ENCODE peak calls at places on chromosomes 16 and 17, in eight cellular contexts. G is IMR-90, L is transverse colon, Y is H54, X is Peyer's patch, O is testis, P is heart left ventricle, I is A549. E is an unnamed sample.

GRCh38 chr17:53127331-53127730 is 695.4 kb upstream of the KIF2B start:
- DNase-seq in P (no peak), G (no peak), O (no peak), I (no peak), L (no peak), X (no peak), Y (no peak), E (no peak)

GRCh38 chr16:25089346-25089745 is 22.2 kb upstream of the LCMT1 start:
- DNase-seq in L (peak), X (peak), P (no peak), O (no peak), I (no peak), Y (no peak), G (no peak), E (no peak)

GRCh38 chr17:56918916-56919315 is 5.1 kb upstream of the TRIM25 start:
- DNase-seq in X (no peak), P (no peak), I (no peak), Y (no peak), O (no peak), G (no peak), L (no peak), E (no peak)

GRCh38 chr17:3735515-3735914 is 11.8 kb downstream of the HASPIN start:
- DNase-seq in X (no peak), Y (no peak), L (no peak), P (no peak), O (no peak), G (peak), I (peak), E (no peak)

GRCh38 chr17:27473190-27473747 is 17.0 kb downstream of the KSR1 start:
- DNase-seq in X (no peak), L (no peak), P (no peak), O (no peak), G (no peak), Y (no peak), I (no peak), E (no peak)

GRCh38 chr17:49922095-49922494 is 46.9 kb upstream of the DLX4 start:
- DNase-seq in O (no peak), X (no peak), L (no peak), I (no peak), Y (no peak), P (no peak), G (no peak), E (no peak)

GRCh38 chr16:89512453-89512852 is 4.2 kb downstream of the SPG7 start:
- DNase-seq in Y (no peak), I (no peak), L (no peak), O (no peak), P (no peak), G (no peak), X (no peak), E (no peak)

GRCh38 chr16:85386467-85387170 is 226.5 kb upstream of the GSE1 start:
- DNase-seq in L (no peak), O (no peak), G (no peak), I (no peak), X (no peak), Y (no peak), P (peak), E (peak)

GRCh38 chr16:72666267-72666666 is 381.7 kb downstream of the ZFHX3 start:
- DNase-seq in I (no peak), Y (no peak), O (no peak), P (no peak), G (peak), X (no peak), L (no peak), E (no peak)

GRCh38 chr17:6567528-6568185 is 11.3 kb upstream of the PITPNM3 start:
- DNase-seq in Y (no peak), P (no peak), X (peak), L (no peak), I (no peak), G (no peak), O (peak), E (no peak)

GRCh38 chr17:17694229-17695081 is 13.2 kb downstream of the RAI1 start:
- DNase-seq in O (peak), Y (peak), L (peak), G (peak), P (peak), X (peak), I (peak), E (peak)

GRCh38 chr17:16486373-16487250 is 5.4 kb downstream of the LRRC75A start:
- DNase-seq in Y (peak), X (peak), O (peak), P (peak), L (peak), G (peak), I (peak), E (peak)
- TF ChIP-seq POLR2A in Y (no peak), X (peak), O (no peak), P (no peak), L (peak), G (no peak), I (no peak), E (no peak)

GRCh38 chr17:75892556-75893224 is 4.1 kb downstream of the TRIM65 start:
- DNase-seq in I (no peak), O (no peak), P (no peak), Y (no peak), L (no peak), X (no peak), G (no peak), E (no peak)
- TF ChIP-seq POLR2A in I (no peak), O (no peak), P (no peak), Y (no peak), L (no peak), X (no peak), G (no peak), E (no peak)

DNA sequence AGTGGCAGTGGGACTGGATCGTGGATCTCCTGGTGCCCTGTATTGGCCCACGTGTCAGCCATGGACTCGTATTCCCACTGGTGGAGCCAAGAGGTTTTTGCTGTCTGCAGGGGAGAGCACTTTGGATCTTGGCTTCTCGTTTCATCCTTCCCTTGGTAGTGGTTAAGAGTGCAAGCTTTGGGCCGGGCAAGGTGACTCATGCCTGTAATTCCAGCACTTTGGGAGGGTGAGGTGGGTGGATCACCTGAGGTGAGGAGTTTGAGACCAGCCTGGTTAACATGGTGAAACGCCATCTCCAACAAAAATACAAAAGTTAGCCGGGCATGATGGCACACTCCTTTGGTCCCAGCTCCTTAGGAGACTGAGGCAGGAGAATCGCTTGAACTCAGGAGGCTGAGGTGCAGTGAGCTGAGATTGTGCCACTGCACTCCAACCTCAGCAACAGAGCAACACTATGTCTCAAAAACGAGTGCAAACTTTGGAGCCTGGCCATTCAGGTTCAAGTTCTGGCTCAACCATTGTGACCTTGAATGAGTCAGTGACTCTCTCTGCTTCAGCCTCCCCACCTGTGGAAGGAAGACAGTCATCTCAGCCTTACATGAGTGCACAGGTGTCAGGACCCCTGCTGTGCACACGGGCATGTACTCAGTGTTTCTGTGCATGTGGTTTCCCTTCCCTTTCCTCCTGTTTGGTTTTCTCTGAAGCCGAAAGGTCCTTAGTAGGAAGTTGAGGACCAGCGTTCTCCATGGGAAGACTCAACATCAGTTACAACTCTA is 57.4 kb downstream of the PLCG2 start:
- DNase-seq in X (peak), G (no peak), I (no peak), Y (no peak), O (no peak), P (no peak), L (no peak), E (no peak)
- TF ChIP-seq POLR2A in X (no peak), G (no peak), I (no peak), Y (no peak), O (no peak), P (no peak), L (no peak), E (no peak)

DNA sequence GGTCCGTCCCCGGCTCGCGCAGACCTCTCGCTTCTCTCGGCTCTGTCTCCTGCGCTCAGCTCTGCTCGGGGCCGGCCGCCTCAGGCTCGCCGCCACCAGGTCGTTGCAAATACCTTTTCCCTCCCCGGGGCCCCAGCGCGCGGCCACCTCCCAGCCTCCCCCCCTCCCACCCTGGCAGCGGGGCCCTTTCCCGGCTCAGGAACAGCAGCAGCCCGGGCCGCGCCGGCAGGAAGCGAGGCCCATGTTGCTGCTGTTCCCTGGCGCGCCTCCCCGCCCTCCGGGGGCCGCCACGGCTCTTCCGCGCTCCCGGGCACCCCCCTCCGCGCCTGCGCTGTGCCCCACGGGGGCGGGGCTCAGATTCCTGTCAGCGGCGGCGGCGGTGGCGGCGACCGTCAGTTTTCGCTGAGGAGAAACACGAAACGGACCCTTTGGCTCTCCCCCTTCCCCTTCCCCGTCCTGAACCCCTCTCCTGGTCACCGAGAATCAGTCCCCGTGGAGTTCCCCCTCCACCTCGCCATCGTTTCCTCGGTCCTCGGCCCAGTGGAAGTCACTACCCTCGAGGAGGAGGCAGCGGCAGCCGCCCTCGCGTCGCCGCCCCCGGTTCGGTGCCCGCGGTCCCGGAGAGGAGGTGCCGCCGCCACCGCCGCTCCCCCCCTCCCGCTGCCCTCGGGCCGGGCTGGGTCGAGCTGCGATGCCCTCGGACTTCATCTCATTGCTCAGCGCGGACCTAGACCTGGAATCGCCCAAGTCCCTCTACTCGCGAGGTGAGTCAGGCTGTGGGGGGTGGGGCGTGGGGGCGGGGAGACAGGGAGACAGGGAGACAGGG is at the start of gene NFAT5:
- DNase-seq in X (peak), G (peak), Y (peak), L (peak), I (peak), P (peak), O (peak), E (peak)
- TF ChIP-seq POLR2A in X (peak), G (peak), Y (peak), L (peak), I (peak), P (no peak), O (peak), E (peak)

DNA sequence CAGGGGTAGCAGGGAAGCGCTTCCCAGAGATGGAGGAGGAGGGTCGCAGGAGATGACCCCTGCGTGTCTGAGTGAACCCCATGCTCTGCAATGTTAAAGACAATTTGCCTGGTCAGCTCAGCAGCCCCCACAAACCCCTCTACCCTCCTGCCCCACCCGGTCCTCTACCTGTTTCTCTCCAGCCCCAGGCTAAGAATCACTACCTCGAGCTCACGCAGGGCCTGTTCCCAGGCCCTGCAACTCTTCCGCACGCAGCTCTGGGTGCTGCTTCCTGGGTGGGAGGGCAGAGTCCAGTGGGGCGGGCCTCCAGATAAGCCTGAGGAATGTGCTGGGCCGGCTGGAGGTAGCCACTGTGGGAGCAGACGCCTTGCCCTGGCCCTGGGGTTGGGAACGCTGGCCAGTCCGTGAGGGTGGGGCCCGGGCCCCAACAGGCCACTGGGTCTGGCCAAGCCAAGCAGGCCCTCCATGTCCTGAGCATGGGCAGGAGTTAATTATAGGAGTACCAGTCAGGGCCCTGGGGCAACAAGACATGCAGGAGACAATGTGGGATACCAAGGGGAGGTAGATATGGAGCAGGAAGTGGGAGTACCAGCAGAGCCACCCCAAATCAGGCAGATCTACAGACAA is 6.1 kb downstream of the DOK4 start:
- DNase-seq in X (peak), I (peak), G (peak), O (peak), L (peak), Y (peak), P (peak), E (no peak)
- TF ChIP-seq POLR2A in X (peak), I (peak), G (no peak), O (no peak), L (peak), Y (peak), P (no peak), E (no peak)

GRCh38 chr17:40115101-40115436 is 6.7 kb upstream of the MSL1 start:
- DNase-seq in G (no peak), X (no peak), Y (no peak), O (no peak), L (no peak), P (no peak), I (no peak), E (no peak)

GRCh38 chr17:40112718-40113109 is 9.1 kb upstream of the MSL1 start:
- DNase-seq in X (no peak), G (no peak), I (no peak), O (no peak), L (no peak), P (no peak), Y (no peak), E (no peak)

GRCh38 chr17:40112191-40112590 is 9.6 kb upstream of the MSL1 start:
- DNase-seq in P (no peak), L (no peak), I (no peak), X (no peak), G (no peak), Y (no peak), O (no peak), E (no peak)

GRCh38 chr17:40113961-40114272 is 7.9 kb upstream of the MSL1 start:
- DNase-seq in O (no peak), G (peak), I (no peak), X (no peak), P (no peak), L (no peak), Y (no peak), E (no peak)

GRCh38 chr17:40113110-40113960 is 8.4 kb upstream of the MSL1 start:
- DNase-seq in I (peak), Y (peak), G (peak), O (peak), P (peak), L (peak), X (peak), E (peak)
- TF ChIP-seq POLR2A in I (peak), Y (peak), G (no peak), O (no peak), P (no peak), L (peak), X (peak), E (no peak)

DNA sequence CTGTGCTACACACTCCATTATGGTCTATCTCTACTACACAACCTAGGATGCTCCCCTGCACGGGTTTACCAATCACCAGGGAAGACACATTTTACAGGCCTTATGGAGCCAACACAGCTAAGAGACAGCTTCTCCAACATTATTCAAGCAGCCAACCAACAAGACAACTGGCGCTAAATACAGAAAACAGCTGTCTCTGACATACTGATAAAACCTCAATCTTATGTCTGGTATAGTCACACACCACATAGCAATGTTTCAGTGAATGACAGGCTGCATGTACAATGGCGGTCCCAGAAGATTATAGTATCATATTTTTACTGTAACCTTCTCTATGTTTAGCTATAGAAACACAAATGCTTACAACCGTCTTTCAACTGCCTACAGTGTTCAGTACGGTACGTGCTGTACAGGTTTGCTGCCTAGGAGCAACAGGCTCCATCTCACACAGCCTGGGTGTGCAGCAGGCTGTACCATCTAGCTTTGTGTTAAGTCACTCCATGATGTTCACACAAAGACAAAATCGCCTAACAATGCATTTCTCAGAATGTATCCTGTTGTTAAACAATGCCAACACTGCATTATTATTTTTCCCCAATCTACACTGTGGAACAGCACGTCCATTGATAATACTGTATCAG is 10.9 kb downstream of the USP22 start:
- DNase-seq in P (no peak), X (no peak), G (no peak), I (no peak), L (no peak), O (no peak), Y (no peak), E (no peak)
- TF ChIP-seq POLR2A in P (no peak), X (no peak), G (no peak), I (no peak), L (no peak), O (no peak), Y (no peak), E (no peak)

DNA sequence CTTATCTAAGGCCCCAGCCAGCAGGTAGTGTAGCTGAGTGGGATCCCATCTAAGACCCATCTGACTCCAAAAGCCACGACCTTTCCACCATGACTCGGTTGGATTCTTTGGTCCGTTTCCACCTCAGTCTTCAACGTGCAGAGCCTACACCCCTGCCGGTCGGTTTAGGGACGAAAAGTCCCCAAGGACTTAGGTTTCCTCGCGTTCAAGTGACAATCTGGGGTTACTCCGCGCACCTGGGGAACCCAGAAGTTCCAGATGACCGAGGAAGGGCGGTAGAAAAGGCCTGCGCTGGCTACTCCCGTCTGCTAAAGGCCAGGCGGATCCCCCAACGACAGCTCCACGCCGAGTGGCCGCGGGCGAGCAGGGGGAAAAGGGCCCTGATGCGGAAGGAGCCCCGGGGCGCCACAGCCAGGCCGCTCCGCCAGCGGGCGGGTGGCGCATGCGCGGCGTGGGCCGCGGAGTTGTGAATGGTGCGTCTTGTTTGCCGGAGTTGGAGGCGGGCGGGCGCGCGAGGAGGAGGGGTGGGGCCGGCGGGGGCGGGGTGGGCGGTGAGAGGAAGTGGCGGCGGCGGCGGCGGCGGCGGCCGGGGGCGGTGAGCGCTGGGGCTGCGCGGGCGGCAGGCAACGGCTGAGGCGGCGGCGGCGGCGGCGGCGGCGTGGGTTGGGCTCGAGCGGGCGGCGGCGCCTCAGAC is at the start of gene CBFB:
- DNase-seq in Y (peak), P (peak), G (peak), O (peak), I (peak), X (peak), L (peak), E (peak)
- TF ChIP-seq POLR2A in Y (peak), P (peak), G (peak), O (no peak), I (peak), X (peak), L (peak), E (no peak)

DNA sequence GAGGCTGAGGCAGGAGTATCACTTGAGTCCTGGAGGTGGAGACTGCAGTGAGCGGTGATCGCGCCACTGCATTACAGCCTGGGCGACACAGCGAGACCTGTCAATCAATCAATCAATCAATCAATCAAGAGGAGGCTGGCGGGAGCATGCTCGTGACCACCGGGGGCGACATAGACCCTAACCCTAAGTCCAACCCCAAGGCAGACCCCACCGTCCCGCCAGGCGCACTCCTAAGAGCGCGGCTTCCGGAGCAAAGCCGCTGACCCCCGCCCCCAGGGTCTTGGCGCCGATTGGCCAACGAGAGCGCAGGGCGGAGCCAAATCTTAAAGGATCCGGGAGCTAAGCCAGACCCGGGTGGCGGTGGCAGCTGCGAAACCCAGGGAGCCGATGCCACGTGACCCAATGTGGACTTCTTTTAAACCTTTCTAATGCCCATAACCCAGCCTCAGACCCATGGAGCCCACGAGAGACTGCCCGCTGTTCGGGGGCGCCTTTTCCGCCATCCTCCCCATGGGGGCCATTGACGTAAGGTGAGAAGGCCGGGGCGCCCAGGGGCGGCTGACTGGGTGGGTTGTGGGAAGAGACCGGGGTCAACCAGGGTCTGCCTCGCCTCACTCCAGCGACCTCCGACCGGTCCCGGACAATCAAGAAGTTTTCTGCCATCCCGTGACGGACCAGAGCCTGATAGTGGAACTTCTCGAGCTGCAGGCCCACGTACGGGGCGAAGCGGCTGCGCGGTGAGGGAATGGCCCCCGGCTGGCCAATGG is at the start of gene RANGRF:
- DNase-seq in O (peak), P (peak), I (peak), Y (peak), X (peak), L (peak), G (peak), E (peak)
- TF ChIP-seq POLR2A in O (no peak), P (no peak), I (peak), Y (peak), X (peak), L (peak), G (peak), E (peak)

GRCh38 chr16:75206749-75207451 is at the start of gene CTRB2:
- DNase-seq in Y (no peak), G (no peak), P (peak), L (no peak), X (no peak), O (no peak), I (no peak), E (no peak)
- TF ChIP-seq POLR2A in Y (no peak), G (no peak), P (no peak), L (no peak), X (no peak), O (no peak), I (no peak), E (no peak)

E was measured in thyroid gland.